ENCODE peak calls at places on chromosomes 1 and 21, in six cellular contexts. One of them, this sample, is unnamed.

GRCh38 chr1:42684139-42684538 is 1.9 kb downstream of the YBX1 start:
- DNase-seq in cardiac muscle cell: peak
- DNase-seq in tibial artery: no peak
- DNase-seq in fibroblast of lung: peak
- DNase-seq in CD8-positive, alpha-beta memory T cell: no peak
- DNase-seq in foreskin keratinocyte: no peak
- DNase-seq in this sample: no peak

GRCh38 chr1:150477733-150478132 is 9.5 kb upstream of the TARS2 start:
- DNase-seq in cardiac muscle cell: no peak
- DNase-seq in tibial artery: no peak
- DNase-seq in foreskin keratinocyte: peak
- DNase-seq in fibroblast of lung: peak
- DNase-seq in CD8-positive, alpha-beta memory T cell: no peak
- DNase-seq in this sample: no peak

GRCh38 chr21:15249285-15249993 is 184.6 kb upstream of the NRIP1 start:
- DNase-seq in foreskin keratinocyte: no peak
- DNase-seq in CD8-positive, alpha-beta memory T cell: no peak
- DNase-seq in tibial artery: no peak
- DNase-seq in cardiac muscle cell: no peak
- DNase-seq in fibroblast of lung: peak
- DNase-seq in this sample: no peak

GRCh38 chr1:154820646-154821045 is 49.4 kb downstream of the KCNN3 start:
- DNase-seq in tibial artery: no peak
- DNase-seq in CD8-positive, alpha-beta memory T cell: no peak
- DNase-seq in cardiac muscle cell: no peak
- DNase-seq in foreskin keratinocyte: no peak
- DNase-seq in fibroblast of lung: no peak
- DNase-seq in this sample: no peak

GRCh38 chr1:113255038-113255727 is 135.1 kb upstream of the MAGI3 start:
- DNase-seq in tibial artery: no peak
- DNase-seq in CD8-positive, alpha-beta memory T cell: no peak
- DNase-seq in foreskin keratinocyte: no peak
- DNase-seq in cardiac muscle cell: no peak
- DNase-seq in fibroblast of lung: no peak
- DNase-seq in this sample: no peak

GRCh38 chr1:38685373-38685772 is 174.2 kb downstream of the RRAGC start:
- DNase-seq in tibial artery: no peak
- DNase-seq in CD8-positive, alpha-beta memory T cell: no peak
- DNase-seq in cardiac muscle cell: no peak
- DNase-seq in fibroblast of lung: no peak
- DNase-seq in foreskin keratinocyte: no peak
- DNase-seq in this sample: no peak

GRCh38 chr1:245986404-245987221 is 520.5 kb downstream of the SMYD3 start:
- DNase-seq in cardiac muscle cell: no peak
- DNase-seq in fibroblast of lung: peak
- DNase-seq in foreskin keratinocyte: no peak
- DNase-seq in tibial artery: no peak
- DNase-seq in CD8-positive, alpha-beta memory T cell: no peak
- DNase-seq in this sample: no peak

GRCh38 chr1:55735110-55735509 is 519.9 kb upstream of the USP24 start:
- DNase-seq in tibial artery: no peak
- DNase-seq in foreskin keratinocyte: no peak
- DNase-seq in fibroblast of lung: peak
- DNase-seq in CD8-positive, alpha-beta memory T cell: no peak
- DNase-seq in cardiac muscle cell: no peak
- DNase-seq in this sample: no peak

GRCh38 chr1:96987186-96987703 is 265.7 kb downstream of the PTBP2 start:
- DNase-seq in CD8-positive, alpha-beta memory T cell: no peak
- DNase-seq in cardiac muscle cell: no peak
- DNase-seq in tibial artery: no peak
- DNase-seq in foreskin keratinocyte: no peak
- DNase-seq in fibroblast of lung: no peak
- DNase-seq in this sample: no peak

GRCh38 chr21:43467785-43468184 is 40.9 kb upstream of the SIK1 start:
- DNase-seq in fibroblast of lung: no peak
- DNase-seq in foreskin keratinocyte: no peak
- DNase-seq in tibial artery: no peak
- DNase-seq in CD8-positive, alpha-beta memory T cell: no peak
- DNase-seq in cardiac muscle cell: no peak
- DNase-seq in this sample: no peak

GRCh38 chr1:47990286-47990685 is 6.9 kb downstream of the TRABD2B start:
- DNase-seq in tibial artery: no peak
- DNase-seq in foreskin keratinocyte: no peak
- DNase-seq in fibroblast of lung: no peak
- DNase-seq in cardiac muscle cell: no peak
- DNase-seq in CD8-positive, alpha-beta memory T cell: no peak
- DNase-seq in this sample: no peak

GRCh38 chr1:92424376-92424775 is 62.3 kb downstream of the GFI1 start:
- DNase-seq in tibial artery: no peak
- DNase-seq in CD8-positive, alpha-beta memory T cell: no peak
- DNase-seq in cardiac muscle cell: no peak
- DNase-seq in fibroblast of lung: no peak
- DNase-seq in foreskin keratinocyte: no peak
- DNase-seq in this sample: no peak

GRCh38 chr1:17198476-17199258 is 6.3 kb upstream of the PADI1 start:
- DNase-seq in foreskin keratinocyte: no peak
- DNase-seq in cardiac muscle cell: no peak
- DNase-seq in CD8-positive, alpha-beta memory T cell: no peak
- DNase-seq in fibroblast of lung: no peak
- DNase-seq in tibial artery: no peak
- DNase-seq in this sample: no peak

GRCh38 chr1:42259059-42259738 is 75.8 kb downstream of the FOXJ3 start:
- DNase-seq in fibroblast of lung: peak
- DNase-seq in tibial artery: peak
- DNase-seq in foreskin keratinocyte: no peak
- DNase-seq in cardiac muscle cell: peak
- DNase-seq in CD8-positive, alpha-beta memory T cell: no peak
- DNase-seq in this sample: no peak

GRCh38 chr1:30085814-30086770 is 637.3 kb downstream of the MATN1 start:
- DNase-seq in foreskin keratinocyte: no peak
- DNase-seq in cardiac muscle cell: peak
- DNase-seq in CD8-positive, alpha-beta memory T cell: no peak
- DNase-seq in tibial artery: peak
- DNase-seq in fibroblast of lung: peak
- DNase-seq in this sample: no peak

GRCh38 chr1:76867342-76868130 is at the start of gene ST6GALNAC5:
- DNase-seq in tibial artery: no peak
- DNase-seq in CD8-positive, alpha-beta memory T cell: no peak
- DNase-seq in fibroblast of lung: peak
- DNase-seq in cardiac muscle cell: peak
- DNase-seq in foreskin keratinocyte: no peak
- DNase-seq in this sample: no peak

GRCh38 chr1:33654267-33654832 is 181.9 kb downstream of the ZSCAN20 start:
- DNase-seq in tibial artery: no peak
- DNase-seq in foreskin keratinocyte: no peak
- DNase-seq in cardiac muscle cell: peak
- DNase-seq in fibroblast of lung: no peak
- DNase-seq in CD8-positive, alpha-beta memory T cell: no peak
- DNase-seq in this sample: no peak

GRCh38 chr1:166164995-166165660 is 1.7 kb downstream of the FAM78B start:
- DNase-seq in CD8-positive, alpha-beta memory T cell: no peak
- DNase-seq in tibial artery: peak
- DNase-seq in fibroblast of lung: peak
- DNase-seq in cardiac muscle cell: peak
- DNase-seq in foreskin keratinocyte: peak
- DNase-seq in this sample: peak

GRCh38 chr1:202264300-202265075 is 70.9 kb downstream of the LGR6 start:
- DNase-seq in CD8-positive, alpha-beta memory T cell: no peak
- DNase-seq in foreskin keratinocyte: no peak
- DNase-seq in fibroblast of lung: no peak
- DNase-seq in cardiac muscle cell: no peak
- DNase-seq in tibial artery: peak
- DNase-seq in this sample: no peak

GRCh38 chr1:204503122-204503912 is 8.7 kb upstream of the PIK3C2B start:
- DNase-seq in tibial artery: no peak
- DNase-seq in CD8-positive, alpha-beta memory T cell: peak
- DNase-seq in cardiac muscle cell: peak
- DNase-seq in fibroblast of lung: peak
- DNase-seq in foreskin keratinocyte: no peak
- DNase-seq in this sample: peak

GRCh38 chr1:193310569-193310968 is 124.2 kb upstream of the B3GALT2 start:
- DNase-seq in foreskin keratinocyte: no peak
- DNase-seq in fibroblast of lung: no peak
- DNase-seq in CD8-positive, alpha-beta memory T cell: no peak
- DNase-seq in tibial artery: no peak
- DNase-seq in cardiac muscle cell: no peak
- DNase-seq in this sample: no peak

GRCh38 chr1:156579472-156579871 is at the start of gene TTC24:
- DNase-seq in cardiac muscle cell: no peak
- DNase-seq in foreskin keratinocyte: no peak
- DNase-seq in tibial artery: no peak
- DNase-seq in CD8-positive, alpha-beta memory T cell: no peak
- DNase-seq in fibroblast of lung: no peak
- DNase-seq in this sample: no peak

GRCh38 chr1:156344409-156344808 is 6.1 kb downstream of the TSACC start:
- DNase-seq in cardiac muscle cell: no peak
- DNase-seq in tibial artery: no peak
- DNase-seq in fibroblast of lung: no peak
- DNase-seq in foreskin keratinocyte: no peak
- DNase-seq in CD8-positive, alpha-beta memory T cell: no peak
- DNase-seq in this sample: no peak

GRCh38 chr1:70909262-70909817 is 138.3 kb downstream of the PTGER3 start:
- DNase-seq in cardiac muscle cell: no peak
- DNase-seq in tibial artery: no peak
- DNase-seq in fibroblast of lung: no peak
- DNase-seq in CD8-positive, alpha-beta memory T cell: no peak
- DNase-seq in foreskin keratinocyte: no peak
- DNase-seq in this sample: no peak
- H3K27ac ChIP-seq in cardiac muscle cell: no peak
- H3K27ac ChIP-seq in tibial artery: no peak
- H3K27ac ChIP-seq in fibroblast of lung: no peak
- H3K27ac ChIP-seq in CD8-positive, alpha-beta memory T cell: no peak
- H3K27ac ChIP-seq in foreskin keratinocyte: no peak
- H3K27ac ChIP-seq in this sample: no peak

GRCh38 chr1:94865369-94865768 is 45.2 kb downstream of the SLC44A3 start:
- DNase-seq in cardiac muscle cell: no peak
- DNase-seq in tibial artery: no peak
- DNase-seq in fibroblast of lung: peak
- DNase-seq in foreskin keratinocyte: no peak
- DNase-seq in CD8-positive, alpha-beta memory T cell: no peak
- DNase-seq in this sample: no peak

GRCh38 chr1:94866178-94866822 is 46.1 kb downstream of the SLC44A3 start:
- DNase-seq in tibial artery: no peak
- DNase-seq in fibroblast of lung: peak
- DNase-seq in cardiac muscle cell: peak
- DNase-seq in CD8-positive, alpha-beta memory T cell: no peak
- DNase-seq in foreskin keratinocyte: no peak
- DNase-seq in this sample: no peak

GRCh38 chr1:94863919-94864318 is 43.8 kb downstream of the SLC44A3 start:
- DNase-seq in fibroblast of lung: peak
- DNase-seq in CD8-positive, alpha-beta memory T cell: no peak
- DNase-seq in tibial artery: peak
- DNase-seq in foreskin keratinocyte: peak
- DNase-seq in cardiac muscle cell: no peak
- DNase-seq in this sample: no peak

GRCh38 chr1:94863297-94863911 is 43.2 kb downstream of the SLC44A3 start:
- DNase-seq in CD8-positive, alpha-beta memory T cell: no peak
- DNase-seq in fibroblast of lung: peak
- DNase-seq in cardiac muscle cell: no peak
- DNase-seq in foreskin keratinocyte: peak
- DNase-seq in tibial artery: no peak
- DNase-seq in this sample: no peak

DNA sequence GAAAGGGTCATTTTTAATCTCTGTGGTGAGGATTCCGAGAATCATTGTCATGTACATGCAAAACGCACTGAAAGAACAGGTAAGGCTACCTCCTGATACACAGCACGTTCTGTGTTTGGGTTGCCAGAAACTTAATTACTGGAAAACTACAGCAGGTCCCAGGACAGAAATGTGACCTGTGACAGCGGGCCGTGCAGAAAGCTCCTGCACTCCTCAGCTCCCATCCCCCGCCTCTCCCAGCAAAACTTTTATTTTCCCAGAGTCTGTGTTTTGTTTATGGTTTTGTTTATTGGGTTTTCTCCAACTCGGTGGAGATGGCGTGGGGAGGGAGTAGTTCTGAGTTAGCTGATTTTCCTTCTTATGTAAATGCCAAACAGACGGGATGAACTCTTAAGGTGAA is 44.7 kb downstream of the SLC44A3 start:
- DNase-seq in foreskin keratinocyte: no peak
- DNase-seq in fibroblast of lung: peak
- DNase-seq in CD8-positive, alpha-beta memory T cell: no peak
- DNase-seq in cardiac muscle cell: peak
- DNase-seq in tibial artery: no peak
- DNase-seq in this sample: no peak
- H3K27ac ChIP-seq in foreskin keratinocyte: peak
- H3K27ac ChIP-seq in fibroblast of lung: peak
- H3K27ac ChIP-seq in CD8-positive, alpha-beta memory T cell: no peak
- H3K27ac ChIP-seq in cardiac muscle cell: peak
- H3K27ac ChIP-seq in tibial artery: peak
- H3K27ac ChIP-seq in this sample: no peak

GRCh38 chr1:1314237-1314586 is 5.8 kb downstream of the PUSL1 start:
- DNase-seq in foreskin keratinocyte: no peak
- DNase-seq in CD8-positive, alpha-beta memory T cell: no peak
- DNase-seq in tibial artery: no peak
- DNase-seq in cardiac muscle cell: no peak
- DNase-seq in fibroblast of lung: no peak
- DNase-seq in this sample: no peak

GRCh38 chr1:1312450-1313314 is 4.3 kb downstream of the PUSL1 start:
- DNase-seq in cardiac muscle cell: no peak
- DNase-seq in foreskin keratinocyte: no peak
- DNase-seq in CD8-positive, alpha-beta memory T cell: no peak
- DNase-seq in fibroblast of lung: no peak
- DNase-seq in tibial artery: no peak
- DNase-seq in this sample: no peak

GRCh38 chr1:1315435-1315901 is 7.1 kb downstream of the PUSL1 start:
- DNase-seq in CD8-positive, alpha-beta memory T cell: no peak
- DNase-seq in cardiac muscle cell: no peak
- DNase-seq in fibroblast of lung: no peak
- DNase-seq in foreskin keratinocyte: no peak
- DNase-seq in tibial artery: no peak
- DNase-seq in this sample: no peak

GRCh38 chr1:1314678-1315335 is 6.4 kb downstream of the PUSL1 start:
- DNase-seq in CD8-positive, alpha-beta memory T cell: no peak
- DNase-seq in fibroblast of lung: no peak
- DNase-seq in tibial artery: no peak
- DNase-seq in foreskin keratinocyte: no peak
- DNase-seq in cardiac muscle cell: no peak
- DNase-seq in this sample: no peak

GRCh38 chr1:1313500-1314236 is 5.3 kb downstream of the PUSL1 start:
- DNase-seq in fibroblast of lung: no peak
- DNase-seq in CD8-positive, alpha-beta memory T cell: no peak
- DNase-seq in foreskin keratinocyte: no peak
- DNase-seq in tibial artery: no peak
- DNase-seq in cardiac muscle cell: no peak
- DNase-seq in this sample: no peak
- H3K27ac ChIP-seq in fibroblast of lung: no peak
- H3K27ac ChIP-seq in CD8-positive, alpha-beta memory T cell: no peak
- H3K27ac ChIP-seq in foreskin keratinocyte: no peak
- H3K27ac ChIP-seq in tibial artery: no peak
- H3K27ac ChIP-seq in cardiac muscle cell: no peak
- H3K27ac ChIP-seq in this sample: no peak

GRCh38 chr1:240888787-240889048 is 276.8 kb upstream of the GREM2 start:
- DNase-seq in cardiac muscle cell: no peak
- DNase-seq in foreskin keratinocyte: no peak
- DNase-seq in CD8-positive, alpha-beta memory T cell: no peak
- DNase-seq in tibial artery: no peak
- DNase-seq in fibroblast of lung: no peak
- DNase-seq in this sample: no peak

GRCh38 chr1:240883490-240883889 is 271.5 kb upstream of the GREM2 start:
- DNase-seq in CD8-positive, alpha-beta memory T cell: no peak
- DNase-seq in fibroblast of lung: no peak
- DNase-seq in cardiac muscle cell: no peak
- DNase-seq in tibial artery: no peak
- DNase-seq in foreskin keratinocyte: no peak
- DNase-seq in this sample: no peak

GRCh38 chr1:240888039-240888786 is 276.3 kb upstream of the GREM2 start:
- DNase-seq in CD8-positive, alpha-beta memory T cell: no peak
- DNase-seq in cardiac muscle cell: peak
- DNase-seq in fibroblast of lung: peak
- DNase-seq in tibial artery: no peak
- DNase-seq in foreskin keratinocyte: no peak
- DNase-seq in this sample: no peak
- H3K27ac ChIP-seq in CD8-positive, alpha-beta memory T cell: no peak
- H3K27ac ChIP-seq in cardiac muscle cell: no peak
- H3K27ac ChIP-seq in fibroblast of lung: no peak
- H3K27ac ChIP-seq in tibial artery: no peak
- H3K27ac ChIP-seq in foreskin keratinocyte: no peak
- H3K27ac ChIP-seq in this sample: no peak